ENCODE peak calls at places on chromosomes 16 and 17, in four cellular contexts. C, U, O and M are unnamed samples.
A peak's percentile ranks its signal among the peaks of the same experiment; 100 is the strongest.

GRCh38 chr17:75096082-75096625 is 8.4 kb downstream of the SLC16A5 start:
- DNase-seq in U (peak; percentile 91), C (peak; percentile 95), O (no peak), M (peak; percentile 76)

GRCh38 chr16:69411064-69411985 is 13.1 kb upstream of the CYB5B start:
- DNase-seq in O (no peak), C (no peak), U (no peak), M (no peak)

GRCh38 chr17:61310611-61311010 is 89.0 kb upstream of the TBX2 start:
- DNase-seq in U (no peak), C (no peak), O (no peak), M (no peak)

GRCh38 chr17:73823684-73824083 is 179.4 kb upstream of the SDK2 start:
- DNase-seq in C (no peak), O (no peak), U (no peak), M (no peak)

GRCh38 chr16:10939649-10940206 is 2.5 kb downstream of the DEXI start:
- DNase-seq in U (no peak), C (no peak), O (no peak), M (no peak)

GRCh38 chr16:81485225-81485624 is 40.6 kb downstream of the CMIP start:
- DNase-seq in O (no peak), C (no peak), U (no peak), M (no peak)

GRCh38 chr17:76696763-76697701 is 13.7 kb downstream of the MXRA7 start:
- DNase-seq in U (no peak), O (peak; percentile 40), C (no peak), M (no peak)

GRCh38 chr17:12395733-12396354 is 269.8 kb upstream of the MYOCD start:
- DNase-seq in O (no peak), U (peak; percentile 51), C (peak; percentile 22), M (peak; percentile 47)

GRCh38 chr17:49633762-49634486 is 44.0 kb downstream of the SPOP start:
- DNase-seq in U (no peak), C (no peak), O (no peak), M (no peak)

GRCh38 chr17:29649359-29649758 is 26.6 kb upstream of the CORO6 start:
- DNase-seq in C (no peak), O (no peak), U (no peak), M (no peak)

GRCh38 chr16:49638696-49639629 is 216.9 kb downstream of the ZNF423 start:
- DNase-seq in C (no peak), U (no peak), O (no peak), M (no peak)

GRCh38 chr17:50060951-50061712 is 5.2 kb downstream of the ITGA3 start:
- DNase-seq in O (no peak), C (no peak), U (no peak), M (no peak)

GRCh38 chr17:78862073-78863023 is 21.7 kb upstream of the USP36 start:
- DNase-seq in C (peak; percentile 92), O (no peak), U (peak; percentile 70), M (no peak)

GRCh38 chr17:47694818-47695663 is 1.1 kb downstream of the TBKBP1 start:
- DNase-seq in U (peak; percentile 68), O (no peak), C (no peak), M (peak; percentile 87)

GRCh38 chr17:538096-538973 is 176.3 kb downstream of the VPS53 start:
- DNase-seq in C (no peak), O (no peak), U (no peak), M (no peak)

GRCh38 chr17:539766-540165 is 174.9 kb downstream of the VPS53 start:
- DNase-seq in C (no peak), O (no peak), U (no peak), M (no peak)

GRCh38 chr17:540632-541031 is 174.0 kb downstream of the VPS53 start:
- DNase-seq in C (no peak), U (no peak), O (no peak), M (no peak)

GRCh38 chr17:537133-537532 is 177.5 kb downstream of the VPS53 start:
- DNase-seq in U (no peak), O (no peak), C (no peak), M (no peak)

DNA sequence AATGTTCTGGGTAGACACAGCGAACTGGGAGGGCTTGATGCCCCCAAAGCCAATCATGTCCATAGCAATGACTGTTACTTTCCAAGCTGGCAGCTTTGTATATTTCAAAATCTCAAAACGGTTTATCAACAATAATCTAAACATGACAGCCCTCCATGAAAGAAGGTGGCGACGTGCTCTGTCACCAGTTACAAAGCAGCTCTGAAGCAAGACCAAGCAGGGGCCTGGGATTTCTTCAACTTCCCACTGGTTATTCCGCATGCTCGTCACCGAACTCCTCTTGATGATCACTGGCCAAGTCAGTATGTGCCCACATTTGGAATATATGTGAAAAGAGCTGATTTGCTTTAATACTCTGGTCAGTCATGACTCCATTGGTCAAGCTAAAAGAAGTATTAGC is 175.6 kb downstream of the VPS53 start:
- DNase-seq in C (no peak), U (no peak), O (no peak), M (no peak)
- TF ChIP-seq JUND in C (no peak), U (no peak), O (no peak), M (no peak)

DNA sequence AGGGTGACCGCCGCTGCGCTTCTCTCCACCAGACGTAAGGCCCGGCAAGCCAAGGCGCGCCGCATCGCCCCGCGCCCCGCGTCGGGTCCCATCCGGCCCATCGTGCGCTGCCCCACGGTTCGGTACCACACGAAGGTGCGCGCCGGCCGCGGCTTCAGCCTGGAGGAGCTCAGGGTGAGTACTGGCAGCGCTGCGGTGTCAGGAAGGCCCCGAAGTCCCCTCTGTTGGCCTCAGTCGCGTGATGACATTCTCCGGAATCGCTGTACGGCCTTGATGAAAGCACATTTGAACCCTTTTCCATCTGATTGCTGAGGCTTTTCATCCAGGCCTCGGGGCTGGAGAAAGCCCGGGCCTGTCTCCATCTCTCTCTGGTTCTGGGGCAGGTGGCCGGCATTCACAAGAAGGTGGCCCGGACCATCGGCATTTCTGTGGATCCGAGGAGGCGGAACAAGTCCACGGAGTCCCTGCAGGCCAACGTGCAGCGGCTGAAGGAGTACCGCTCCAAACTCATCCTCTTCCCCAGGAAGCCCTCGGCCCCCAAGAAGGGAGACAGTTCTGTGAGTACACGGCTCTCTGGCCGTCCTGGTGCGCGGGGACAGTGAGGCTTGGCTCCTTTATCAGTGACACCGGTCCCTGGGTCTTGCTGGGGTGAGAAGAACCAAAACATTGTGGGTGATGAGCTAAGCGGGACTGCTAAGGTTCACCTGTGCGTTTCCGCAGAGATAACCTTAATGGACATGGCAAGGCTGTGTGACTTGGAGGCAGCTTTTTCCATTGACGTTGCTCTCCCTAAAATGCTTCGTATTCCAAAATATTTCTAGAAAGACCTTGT is 929 bp downstream of the RPL13 start:
- DNase-seq in C (no peak), O (no peak), U (no peak), M (no peak)
- TF ChIP-seq JUND in C (no peak), O (no peak), U (no peak), M (no peak)

DNA sequence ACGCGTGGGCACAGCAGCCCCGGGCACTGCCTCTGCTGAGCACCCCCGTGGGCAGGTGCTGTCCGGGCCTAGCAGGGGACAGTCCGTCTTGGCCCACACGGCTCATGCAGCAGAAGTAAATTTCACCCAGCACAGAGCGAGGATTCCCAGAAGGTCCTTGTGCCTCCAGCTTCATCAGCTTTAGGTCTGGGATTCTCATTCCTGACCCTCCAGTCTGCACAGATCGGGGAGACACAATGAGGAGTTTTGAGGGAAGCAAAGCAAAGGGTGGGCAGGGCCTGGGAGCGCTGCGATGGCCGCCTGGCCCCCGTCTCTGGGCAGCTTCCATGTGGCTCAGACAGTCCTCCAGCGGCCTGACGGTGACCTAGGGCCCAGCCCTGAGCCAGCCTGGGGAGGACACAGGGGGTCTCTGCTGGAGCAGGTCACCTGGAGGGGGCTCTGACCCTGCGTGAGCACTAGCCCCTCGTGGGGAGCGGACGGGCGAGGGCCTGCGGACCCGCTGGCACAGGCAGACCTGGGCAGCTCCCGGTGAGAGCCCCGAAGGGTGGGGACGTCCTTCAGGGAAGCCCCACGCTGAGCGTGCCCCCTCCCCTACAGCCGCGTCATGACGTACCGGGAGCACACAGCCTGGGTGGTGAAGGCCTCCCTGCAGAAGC is 30.7 kb upstream of the CHMP6 start:
- DNase-seq in O (no peak), C (no peak), U (no peak), M (no peak)
- TF ChIP-seq JUND in O (no peak), C (no peak), U (no peak), M (no peak)

GRCh38 chr16:5465714-5466113 is 368.1 kb upstream of the EEF2KMT start:
- DNase-seq in O (no peak), C (no peak), U (no peak), M (no peak)

GRCh38 chr16:5467552-5467951 is 370.0 kb upstream of the EEF2KMT start:
- DNase-seq in O (no peak), C (no peak), U (no peak), M (no peak)

GRCh38 chr16:5468488-5468887 is 370.9 kb upstream of the EEF2KMT start:
- DNase-seq in O (no peak), U (no peak), C (no peak), M (no peak)

GRCh38 chr16:5461574-5461973 is 364.0 kb upstream of the EEF2KMT start:
- DNase-seq in C (no peak), O (no peak), U (no peak), M (no peak)

DNA sequence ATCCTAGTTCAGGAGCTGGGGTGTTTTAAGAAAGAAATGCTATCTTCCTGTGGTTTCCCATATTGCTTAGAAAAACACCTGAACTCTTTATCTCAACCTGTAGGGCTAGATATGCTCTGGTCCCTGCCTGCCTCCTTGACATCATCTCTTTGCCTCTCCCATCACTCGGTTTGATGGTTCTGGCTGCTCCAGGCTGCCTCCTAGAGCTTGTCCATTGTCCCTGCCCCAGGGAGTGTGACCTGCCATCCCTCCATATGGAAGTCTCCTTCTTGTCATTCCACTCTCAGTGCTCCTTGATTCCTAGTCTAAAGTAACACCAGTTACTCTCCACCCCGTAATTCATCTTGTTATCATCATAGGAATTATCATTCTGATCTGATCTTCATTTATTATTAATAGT is 369.0 kb upstream of the EEF2KMT start:
- DNase-seq in U (no peak), C (no peak), O (no peak), M (no peak)
- TF ChIP-seq JUND in U (no peak), C (no peak), O (no peak), M (no peak)

GRCh38 chr16:89092013-89092412 is 1.6 kb upstream of the ACSF3 start:
- DNase-seq in O (no peak), U (no peak), C (no peak), M (no peak)

GRCh38 chr16:89090182-89090630 is 3.4 kb upstream of the ACSF3 start:
- DNase-seq in O (no peak), C (no peak), U (peak; percentile 68), M (no peak)

GRCh38 chr16:89089142-89089541 is 4.5 kb upstream of the ACSF3 start:
- DNase-seq in C (no peak), O (no peak), U (no peak), M (no peak)

GRCh38 chr16:89093602-89094251 is at the start of gene ACSF3:
- DNase-seq in O (no peak), C (no peak), U (peak; percentile 92), M (peak; percentile 79)

GRCh38 chr16:89090669-89091426 is 2.8 kb upstream of the ACSF3 start:
- DNase-seq in C (no peak), U (no peak), O (no peak), M (no peak)
- TF ChIP-seq JUND in C (no peak), U (no peak), O (no peak), M (no peak)

GRCh38 chr16:13425840-13426239 is 494.1 kb upstream of the ERCC4 start:
- DNase-seq in U (no peak), O (no peak), C (no peak), M (no peak)

GRCh38 chr16:13426279-13426678 is 493.7 kb upstream of the ERCC4 start:
- DNase-seq in C (no peak), O (no peak), U (peak; percentile 17), M (no peak)

GRCh38 chr16:13426736-13427135 is 493.2 kb upstream of the ERCC4 start:
- DNase-seq in U (no peak), O (no peak), C (no peak), M (no peak)

GRCh38 chr16:13429411-13429810 is 490.5 kb upstream of the ERCC4 start:
- DNase-seq in O (no peak), C (no peak), U (no peak), M (no peak)

GRCh38 chr16:13427943-13428342 is 492.0 kb upstream of the ERCC4 start:
- DNase-seq in C (no peak), U (no peak), O (no peak), M (no peak)
- TF ChIP-seq JUND in C (no peak), U (no peak), O (no peak), M (no peak)